ENCODE peak calls at places on chromosomes 2 and 18, in ten cellular contexts. W is NCI-H226, P is pancreas, G is GM06990, Q is T follicular helper cell, J is left ventricle myocardium superior, E is progenitor cell of endocrine pancreas, Y is lower lobe of right lung, Z is G401, I is NCI-H69. N is an unnamed sample.

GRCh38 chr18:45728341-45729010 is 4.5 kb downstream of the SLC14A1 start:
- DNase-seq in I (no peak), Z (no peak), Q (no peak), E (no peak), J (no peak), P (no peak), W (no peak), Y (no peak), G (no peak), N (no peak)

GRCh38 chr2:60555066-60555793 is 1.8 kb upstream of the BCL11A start:
- DNase-seq in G (peak), W (peak), P (peak), I (peak), Z (no peak), Y (peak), J (peak), E (peak), Q (peak), N (peak)

GRCh38 chr2:211453311-211453894 is 897.0 kb downstream of the CPS1 start:
- DNase-seq in W (no peak), P (no peak), Y (no peak), J (no peak), I (peak), Z (no peak), G (no peak), E (no peak), Q (no peak), N (no peak)

GRCh38 chr2:96881349-96882195 is 11.7 kb upstream of the SEMA4C start:
- DNase-seq in Q (no peak), I (peak), E (no peak), Z (no peak), P (no peak), W (no peak), G (no peak), Y (no peak), J (no peak), N (no peak)

GRCh38 chr2:1521191-1521877 is 108.1 kb downstream of the TPO start:
- DNase-seq in E (no peak), I (no peak), G (no peak), J (no peak), Q (no peak), W (no peak), Z (no peak), Y (no peak), P (no peak), N (no peak)

GRCh38 chr2:9024575-9024974 is 21.1 kb upstream of the MBOAT2 start:
- DNase-seq in G (no peak), Q (no peak), Z (no peak), I (no peak), Y (no peak), J (no peak), P (no peak), W (no peak), E (no peak), N (no peak)

GRCh38 chr2:241309684-241310117 is 5.8 kb downstream of the HDLBP start:
- DNase-seq in Z (no peak), W (no peak), G (peak), E (no peak), P (no peak), Y (no peak), Q (peak), I (no peak), J (no peak), N (no peak)

GRCh38 chr18:35127201-35127600 is 86.0 kb downstream of the MAPRE2 start:
- DNase-seq in W (peak), Q (no peak), P (no peak), Y (no peak), J (no peak), G (no peak), I (peak), Z (no peak), E (no peak), N (no peak)

GRCh38 chr2:147045113-147045512 is 799.7 kb upstream of the ACVR2A start:
- DNase-seq in P (peak), W (peak), Y (no peak), E (peak), I (peak), G (peak), Z (peak), J (no peak), Q (peak), N (peak)

GRCh38 chr18:37565985-37566478 is 434 bp upstream of the CELF4 start:
- DNase-seq in G (no peak), J (peak), Y (no peak), Z (peak), Q (no peak), W (no peak), I (peak), E (peak), P (peak), N (peak)

GRCh38 chr2:235539773-235540172 is 45.9 kb downstream of the AGAP1 start:
- DNase-seq in E (no peak), Z (no peak), Q (no peak), P (peak), Y (no peak), G (no peak), I (no peak), W (no peak), J (no peak), N (no peak)

GRCh38 chr18:24190590-24190989 is 51.7 kb downstream of the CABYR start:
- DNase-seq in Q (no peak), E (no peak), J (no peak), G (no peak), Y (no peak), I (no peak), W (peak), Z (no peak), P (no peak), N (no peak)

GRCh38 chr2:149331023-149331400 is 625 bp downstream of the LYPD6 start:
- DNase-seq in Q (no peak), G (no peak), E (no peak), Z (no peak), Y (no peak), I (peak), J (no peak), P (peak), W (no peak), N (peak)

GRCh38 chr18:62420513-62421209 is 95.6 kb downstream of the TNFRSF11A start:
- DNase-seq in J (no peak), P (no peak), Y (no peak), Q (peak), Z (no peak), W (peak), G (peak), E (no peak), I (no peak), N (no peak)

GRCh38 chr18:33573193-33573592 is 4.8 kb upstream of the ASXL3 start:
- DNase-seq in Y (no peak), Z (no peak), I (peak), Q (no peak), P (no peak), G (no peak), E (no peak), J (no peak), W (no peak), N (no peak)

GRCh38 chr2:240948905-240949790 is 43.0 kb downstream of the CROCC2 start:
- DNase-seq in W (no peak), J (peak), I (peak), G (no peak), Y (no peak), P (peak), Q (no peak), Z (no peak), E (no peak), N (no peak)

GRCh38 chr2:185185044-185185443 is 553.6 kb upstream of the FSIP2 start:
- DNase-seq in Z (no peak), Q (no peak), J (no peak), I (no peak), G (no peak), E (no peak), Y (no peak), W (no peak), P (no peak), N (no peak)

GRCh38 chr2:112839407-112840067 is 3.0 kb upstream of the IL1B start:
- DNase-seq in Z (no peak), W (no peak), P (no peak), Y (peak), J (peak), E (no peak), I (no peak), Q (no peak), G (no peak), N (no peak)

GRCh38 chr2:69227717-69228116 is 159.3 kb downstream of the GFPT1 start:
- DNase-seq in W (no peak), Z (no peak), G (no peak), I (no peak), E (no peak), Q (no peak), J (no peak), Y (no peak), P (no peak), N (no peak)

GRCh38 chr2:212897296-212897695 is 254.1 kb downstream of the IKZF2 start:
- DNase-seq in Y (no peak), E (no peak), G (no peak), I (no peak), J (no peak), Z (no peak), Q (no peak), P (no peak), W (no peak), N (no peak)

GRCh38 chr18:28115149-28115550 is 61.8 kb downstream of the CDH2 start:
- DNase-seq in Z (no peak), G (no peak), J (no peak), I (no peak), W (peak), Q (no peak), Y (no peak), P (no peak), E (no peak), N (no peak)

GRCh38 chr2:209637293-209637692 is 134.3 kb upstream of the UNC80 start:
- DNase-seq in Z (no peak), G (no peak), I (no peak), Y (no peak), E (no peak), J (no peak), W (no peak), P (no peak), Q (no peak), N (no peak)

GRCh38 chr2:174563530-174564282 is 33.9 kb downstream of the WIPF1 start:
- DNase-seq in J (no peak), I (no peak), P (no peak), G (no peak), E (no peak), Y (no peak), W (no peak), Q (no peak), Z (no peak), N (no peak)

GRCh38 chr18:11324510-11324909 is 175.1 kb upstream of the PIEZO2 start:
- DNase-seq in W (peak), Z (no peak), E (no peak), P (no peak), J (no peak), Q (no peak), Y (no peak), I (no peak), G (no peak), N (no peak)

GRCh38 chr2:46539327-46540276 is 60.2 kb downstream of the TMEM247 start:
- DNase-seq in W (no peak), J (no peak), P (no peak), E (no peak), Y (no peak), Z (no peak), G (no peak), Q (no peak), I (no peak), N (no peak)

GRCh38 chr2:182301093-182301492 is 125.7 kb downstream of the PDE1A start:
- DNase-seq in E (no peak), G (no peak), Q (no peak), P (no peak), Y (no peak), I (peak), J (no peak), W (peak), Z (no peak), N (no peak)

GRCh38 chr2:70979626-70980025 is 1.2 kb downstream of the ANKRD53 start:
- DNase-seq in W (no peak), E (no peak), Q (no peak), I (no peak), J (no peak), P (no peak), Z (no peak), G (no peak), Y (no peak), N (no peak)

GRCh38 chr2:226446406-226447001 is 353.1 kb downstream of the IRS1 start:
- DNase-seq in Z (no peak), G (no peak), W (no peak), E (no peak), J (no peak), Y (no peak), Q (no peak), P (no peak), I (no peak), N (no peak)

GRCh38 chr2:109005686-109006204 is 16.7 kb upstream of the EDAR start:
- DNase-seq in J (no peak), Q (no peak), W (no peak), E (no peak), G (no peak), P (no peak), Z (peak), I (no peak), Y (no peak), N (no peak)

GRCh38 chr2:84924173-84925106 is 19.0 kb downstream of the TMSB10 start:
- DNase-seq in G (no peak), E (no peak), P (no peak), Y (peak), Q (no peak), Z (no peak), J (no peak), W (peak), I (peak), N (no peak)

GRCh38 chr18:23503967-23504352 is 649 bp downstream of the RMC1 start:
- DNase-seq in J (no peak), E (no peak), Z (peak), I (peak), G (no peak), P (no peak), W (no peak), Y (no peak), Q (peak), N (no peak)

GRCh38 chr18:51811883-51812282 is 528.1 kb upstream of the DCC start:
- DNase-seq in P (no peak), Y (no peak), E (no peak), Z (no peak), I (no peak), J (no peak), W (no peak), Q (no peak), G (peak), N (no peak)

N was measured in neural crest cell.